ENCODE peak calls at places on chromosomes 5 and 9, in five cellular contexts. One of them, this sample, is unnamed.

GRCh38 chr5:2250365-2250950 is 367.7 kb upstream of the IRX4 start:
- DNase-seq in esophagus muscularis mucosa: peak; percentile 91
- DNase-seq in keratinocyte: no peak
- DNase-seq in H9: no peak
- DNase-seq in CD8-positive, alpha-beta memory T cell: no peak
- DNase-seq in this sample: no peak

GRCh38 chr9:136840877-136841645 is 1.2 kb upstream of the AJM1 start:
- DNase-seq in CD8-positive, alpha-beta memory T cell: no peak
- DNase-seq in H9: peak; percentile 57
- DNase-seq in keratinocyte: no peak
- DNase-seq in esophagus muscularis mucosa: no peak
- DNase-seq in this sample: no peak

GRCh38 chr5:143040622-143041021 is 270.4 kb downstream of the ARHGAP26 start:
- DNase-seq in H9: no peak
- DNase-seq in CD8-positive, alpha-beta memory T cell: no peak
- DNase-seq in esophagus muscularis mucosa: no peak
- DNase-seq in keratinocyte: no peak
- DNase-seq in this sample: no peak

GRCh38 chr9:69937358-69937757 is 106.3 kb upstream of the MAMDC2 start:
- DNase-seq in H9: no peak
- DNase-seq in keratinocyte: no peak
- DNase-seq in CD8-positive, alpha-beta memory T cell: no peak
- DNase-seq in esophagus muscularis mucosa: no peak
- DNase-seq in this sample: no peak

GRCh38 chr5:337565-338130 is 16.1 kb downstream of the AHRR start:
- DNase-seq in esophagus muscularis mucosa: no peak
- DNase-seq in H9: peak; percentile 60
- DNase-seq in CD8-positive, alpha-beta memory T cell: no peak
- DNase-seq in keratinocyte: no peak
- DNase-seq in this sample: peak; percentile 85

GRCh38 chr5:157502143-157502647 is 42.2 kb downstream of the NIPAL4 start:
- DNase-seq in H9: no peak
- DNase-seq in esophagus muscularis mucosa: no peak
- DNase-seq in CD8-positive, alpha-beta memory T cell: no peak
- DNase-seq in keratinocyte: no peak
- DNase-seq in this sample: no peak

GRCh38 chr9:297104-297794 is 82.6 kb downstream of the DOCK8 start:
- DNase-seq in H9: no peak
- DNase-seq in esophagus muscularis mucosa: no peak
- DNase-seq in CD8-positive, alpha-beta memory T cell: no peak
- DNase-seq in keratinocyte: no peak
- DNase-seq in this sample: no peak

GRCh38 chr9:125649315-125649714 is 57.7 kb downstream of the MAPKAP1 start:
- DNase-seq in CD8-positive, alpha-beta memory T cell: no peak
- DNase-seq in H9: no peak
- DNase-seq in keratinocyte: no peak
- DNase-seq in esophagus muscularis mucosa: no peak
- DNase-seq in this sample: no peak

GRCh38 chr5:154779105-154779504 is 23.9 kb downstream of the LARP1 start:
- DNase-seq in H9: no peak
- DNase-seq in keratinocyte: peak; percentile 44
- DNase-seq in CD8-positive, alpha-beta memory T cell: no peak
- DNase-seq in esophagus muscularis mucosa: no peak
- DNase-seq in this sample: no peak

GRCh38 chr5:137470111-137470920 is 28.8 kb downstream of the SPOCK1 start:
- DNase-seq in esophagus muscularis mucosa: no peak
- DNase-seq in H9: no peak
- DNase-seq in keratinocyte: no peak
- DNase-seq in CD8-positive, alpha-beta memory T cell: no peak
- DNase-seq in this sample: no peak

GRCh38 chr9:124078641-124079040 is 67.1 kb downstream of the LHX2 start:
- DNase-seq in esophagus muscularis mucosa: no peak
- DNase-seq in CD8-positive, alpha-beta memory T cell: no peak
- DNase-seq in keratinocyte: no peak
- DNase-seq in H9: no peak
- DNase-seq in this sample: no peak

GRCh38 chr5:14164164-14164720 is 21.1 kb downstream of the TRIO start:
- DNase-seq in H9: no peak
- DNase-seq in CD8-positive, alpha-beta memory T cell: no peak
- DNase-seq in keratinocyte: no peak
- DNase-seq in esophagus muscularis mucosa: peak; percentile 29
- DNase-seq in this sample: no peak

GRCh38 chr9:85521331-85522197 is 220.2 kb downstream of the AGTPBP1 start:
- DNase-seq in CD8-positive, alpha-beta memory T cell: no peak
- DNase-seq in keratinocyte: no peak
- DNase-seq in esophagus muscularis mucosa: peak; percentile 77
- DNase-seq in H9: no peak
- DNase-seq in this sample: no peak

GRCh38 chr9:129881547-129882324 is 46.5 kb downstream of the USP20 start:
- DNase-seq in esophagus muscularis mucosa: no peak
- DNase-seq in H9: no peak
- DNase-seq in keratinocyte: no peak
- DNase-seq in CD8-positive, alpha-beta memory T cell: no peak
- DNase-seq in this sample: no peak

GRCh38 chr5:99088309-99088708 is 159.5 kb upstream of the CHD1 start:
- DNase-seq in CD8-positive, alpha-beta memory T cell: no peak
- DNase-seq in esophagus muscularis mucosa: no peak
- DNase-seq in keratinocyte: no peak
- DNase-seq in H9: no peak
- DNase-seq in this sample: no peak

GRCh38 chr9:135000647-135001245 is 83.0 kb upstream of the FCN1 start:
- DNase-seq in CD8-positive, alpha-beta memory T cell: no peak
- DNase-seq in esophagus muscularis mucosa: no peak
- DNase-seq in H9: no peak
- DNase-seq in keratinocyte: no peak
- DNase-seq in this sample: no peak

GRCh38 chr5:103205991-103206700 is 52.4 kb upstream of the MACIR start:
- DNase-seq in esophagus muscularis mucosa: no peak
- DNase-seq in H9: no peak
- DNase-seq in CD8-positive, alpha-beta memory T cell: no peak
- DNase-seq in keratinocyte: no peak
- DNase-seq in this sample: no peak

GRCh38 chr9:93302586-93303257 is 118.8 kb downstream of the WNK2 start:
- DNase-seq in keratinocyte: peak; percentile 19
- DNase-seq in H9: peak; percentile 76
- DNase-seq in esophagus muscularis mucosa: no peak
- DNase-seq in CD8-positive, alpha-beta memory T cell: peak; percentile 48
- DNase-seq in this sample: peak; percentile 91

GRCh38 chr5:170315154-170315553 is 17.6 kb upstream of the LCP2 start:
- DNase-seq in keratinocyte: no peak
- DNase-seq in H9: no peak
- DNase-seq in esophagus muscularis mucosa: no peak
- DNase-seq in CD8-positive, alpha-beta memory T cell: no peak
- DNase-seq in this sample: no peak

GRCh38 chr9:100499866-100500265 is 26.9 kb downstream of the TMEFF1 start:
- DNase-seq in keratinocyte: no peak
- DNase-seq in H9: no peak
- DNase-seq in esophagus muscularis mucosa: no peak
- DNase-seq in CD8-positive, alpha-beta memory T cell: no peak
- DNase-seq in this sample: no peak

GRCh38 chr9:109179801-109180523 is 12.9 kb upstream of the FRRS1L start:
- DNase-seq in CD8-positive, alpha-beta memory T cell: no peak
- DNase-seq in H9: no peak
- DNase-seq in keratinocyte: no peak
- DNase-seq in esophagus muscularis mucosa: no peak
- DNase-seq in this sample: no peak

GRCh38 chr9:16046713-16047112 is 493.9 kb downstream of the CCDC171 start:
- DNase-seq in H9: no peak
- DNase-seq in esophagus muscularis mucosa: no peak
- DNase-seq in CD8-positive, alpha-beta memory T cell: no peak
- DNase-seq in keratinocyte: no peak
- DNase-seq in this sample: no peak

GRCh38 chr5:6850033-6850432 is 136.8 kb downstream of the TENT4A start:
- DNase-seq in keratinocyte: no peak
- DNase-seq in H9: peak; percentile 2
- DNase-seq in CD8-positive, alpha-beta memory T cell: no peak
- DNase-seq in esophagus muscularis mucosa: no peak
- DNase-seq in this sample: no peak

GRCh38 chr5:88888799-88889164 is 5.8 kb upstream of the MEF2C start:
- DNase-seq in keratinocyte: no peak
- DNase-seq in esophagus muscularis mucosa: no peak
- DNase-seq in H9: no peak
- DNase-seq in CD8-positive, alpha-beta memory T cell: no peak
- DNase-seq in this sample: no peak

GRCh38 chr5:90909091-90909503 is 350.5 kb downstream of the ADGRV1 start:
- DNase-seq in esophagus muscularis mucosa: no peak
- DNase-seq in H9: no peak
- DNase-seq in CD8-positive, alpha-beta memory T cell: no peak
- DNase-seq in keratinocyte: no peak
- DNase-seq in this sample: no peak

GRCh38 chr9:292915-293314 is 78.2 kb downstream of the DOCK8 start:
- DNase-seq in keratinocyte: no peak
- DNase-seq in CD8-positive, alpha-beta memory T cell: no peak
- DNase-seq in esophagus muscularis mucosa: no peak
- DNase-seq in H9: no peak
- DNase-seq in this sample: no peak

GRCh38 chr5:310941-311434 is 10.5 kb upstream of the AHRR start:
- DNase-seq in keratinocyte: no peak
- DNase-seq in H9: no peak
- DNase-seq in CD8-positive, alpha-beta memory T cell: no peak
- DNase-seq in esophagus muscularis mucosa: no peak
- DNase-seq in this sample: peak; percentile 37

GRCh38 chr5:110784901-110785300 is 46.1 kb downstream of the SLC25A46 start:
- DNase-seq in esophagus muscularis mucosa: no peak
- DNase-seq in CD8-positive, alpha-beta memory T cell: no peak
- DNase-seq in keratinocyte: no peak
- DNase-seq in H9: no peak
- DNase-seq in this sample: no peak

GRCh38 chr9:16245756-16246440 is 624.6 kb downstream of the BNC2 start:
- DNase-seq in H9: peak; percentile 10
- DNase-seq in keratinocyte: no peak
- DNase-seq in esophagus muscularis mucosa: no peak
- DNase-seq in CD8-positive, alpha-beta memory T cell: no peak
- DNase-seq in this sample: no peak

GRCh38 chr5:145936401-145937131 is at the start of gene SH3RF2:
- DNase-seq in CD8-positive, alpha-beta memory T cell: no peak
- DNase-seq in keratinocyte: no peak
- DNase-seq in esophagus muscularis mucosa: no peak
- DNase-seq in H9: peak; percentile 97
- DNase-seq in this sample: peak; percentile 89

GRCh38 chr9:132547976-132548730 is 34.3 kb upstream of the BARHL1 start:
- DNase-seq in CD8-positive, alpha-beta memory T cell: no peak
- DNase-seq in H9: no peak
- DNase-seq in esophagus muscularis mucosa: no peak
- DNase-seq in keratinocyte: no peak
- DNase-seq in this sample: peak; percentile 29

GRCh38 chr5:57750891-57751290 is 268.3 kb upstream of the ACTBL2 start:
- DNase-seq in H9: no peak
- DNase-seq in keratinocyte: no peak
- DNase-seq in CD8-positive, alpha-beta memory T cell: no peak
- DNase-seq in esophagus muscularis mucosa: no peak
- DNase-seq in this sample: no peak
- H3K27me3 ChIP-seq in H9: no peaks in the 10 kb centered on the region
- H3K27me3 ChIP-seq in keratinocyte: no peaks in the 10 kb centered on the region
- H3K27me3 ChIP-seq in CD8-positive, alpha-beta memory T cell: no peaks in the 10 kb centered on the region
- H3K27me3 ChIP-seq in esophagus muscularis mucosa: no peaks in the 10 kb centered on the region
- H3K27me3 ChIP-seq in this sample: no peaks in the 10 kb centered on the region

GRCh38 chr9:35771079-35771441 is 17.0 kb upstream of the MSMP start:
- DNase-seq in keratinocyte: no peak
- DNase-seq in H9: no peak
- DNase-seq in esophagus muscularis mucosa: no peak
- DNase-seq in CD8-positive, alpha-beta memory T cell: no peak
- DNase-seq in this sample: no peak

GRCh38 chr9:35776018-35776417 is 15.4 kb upstream of the NPR2 start:
- DNase-seq in H9: no peak
- DNase-seq in keratinocyte: no peak
- DNase-seq in esophagus muscularis mucosa: no peak
- DNase-seq in CD8-positive, alpha-beta memory T cell: no peak
- DNase-seq in this sample: no peak

GRCh38 chr9:35771943-35772342 is 17.9 kb upstream of the MSMP start:
- DNase-seq in H9: no peak
- DNase-seq in CD8-positive, alpha-beta memory T cell: no peak
- DNase-seq in keratinocyte: no peak
- DNase-seq in esophagus muscularis mucosa: no peak
- DNase-seq in this sample: no peak

GRCh38 chr9:35771524-35771923 is 17.4 kb upstream of the MSMP start:
- DNase-seq in esophagus muscularis mucosa: no peak
- DNase-seq in keratinocyte: no peak
- DNase-seq in H9: no peak
- DNase-seq in CD8-positive, alpha-beta memory T cell: no peak
- DNase-seq in this sample: no peak

GRCh38 chr9:35774907-35775635 is 16.3 kb upstream of the NPR2 start:
- DNase-seq in H9: no peak
- DNase-seq in keratinocyte: no peak
- DNase-seq in CD8-positive, alpha-beta memory T cell: no peak
- DNase-seq in esophagus muscularis mucosa: no peak
- DNase-seq in this sample: peak; percentile 59
- H3K27me3 ChIP-seq in H9: no peaks in the 10 kb centered on the region
- H3K27me3 ChIP-seq in keratinocyte: no peaks in the 10 kb centered on the region
- H3K27me3 ChIP-seq in CD8-positive, alpha-beta memory T cell: no peaks in the 10 kb centered on the region
- H3K27me3 ChIP-seq in esophagus muscularis mucosa: no peaks in the 10 kb centered on the region
- H3K27me3 ChIP-seq in this sample: no peaks in the 10 kb centered on the region

DNA sequence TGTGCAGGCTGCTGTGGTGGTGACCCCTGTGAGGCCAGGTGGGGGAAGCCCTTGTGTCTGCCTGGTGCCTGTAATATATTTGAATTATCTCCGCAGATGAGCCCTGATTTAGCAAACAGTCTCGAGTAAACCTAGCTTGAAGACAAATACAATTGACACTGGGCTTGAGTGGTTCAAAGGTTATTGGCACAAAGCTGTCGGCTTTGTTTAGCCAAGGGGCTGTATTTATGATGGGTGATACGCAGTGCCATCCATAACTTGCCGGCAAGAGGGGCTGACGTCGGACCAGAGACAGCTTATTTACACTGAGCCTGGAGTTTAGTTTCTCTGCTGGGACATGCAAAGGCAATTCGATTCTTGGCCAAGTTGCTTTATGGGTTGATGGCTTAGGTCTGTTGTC is 20.0 kb upstream of the PITX1 start:
- DNase-seq in H9: no peak
- DNase-seq in keratinocyte: no peak
- DNase-seq in esophagus muscularis mucosa: no peak
- DNase-seq in CD8-positive, alpha-beta memory T cell: no peak
- DNase-seq in this sample: no peak
- H3K27me3 ChIP-seq in H9: peaks cover 25% of the 10 kb centered on the region
- H3K27me3 ChIP-seq in keratinocyte: peaks cover 78% of the 10 kb centered on the region
- H3K27me3 ChIP-seq in esophagus muscularis mucosa: no peaks in the 10 kb centered on the region
- H3K27me3 ChIP-seq in CD8-positive, alpha-beta memory T cell: no peaks in the 10 kb centered on the region
- H3K27me3 ChIP-seq in this sample: peaks cover 30% of the 10 kb centered on the region

GRCh38 chr9:102113191-102113590 is 374.7 kb upstream of the GRIN3A start:
- DNase-seq in keratinocyte: no peak
- DNase-seq in esophagus muscularis mucosa: no peak
- DNase-seq in CD8-positive, alpha-beta memory T cell: no peak
- DNase-seq in H9: no peak
- DNase-seq in this sample: no peak
- H3K27me3 ChIP-seq in keratinocyte: no peaks in the 10 kb centered on the region
- H3K27me3 ChIP-seq in esophagus muscularis mucosa: no peaks in the 10 kb centered on the region
- H3K27me3 ChIP-seq in CD8-positive, alpha-beta memory T cell: no peaks in the 10 kb centered on the region
- H3K27me3 ChIP-seq in H9: no peaks in the 10 kb centered on the region
- H3K27me3 ChIP-seq in this sample: no peaks in the 10 kb centered on the region